ENCODE peak calls at places on chromosomes 11 and 22, in six cellular contexts. Q is activated CD4-positive, alpha-beta T cell treated with anti-CD3 and anti-CD28 coated beads for 36 hours; R is Caki2; Z is OCI-M1; L is stimulated activated CD4-positive, alpha-beta T cell treated with anti-CD3 and anti-CD28 coated beads, TNF-alpha, amount 100 ng/mL, for 1 hour; H is NCI-H510A treated with DMSO at 0.1 percent for 48 hours. B is an unnamed sample.

GRCh38 chr11:17595526-17596309 is 48.7 kb downstream of the OTOG start:
- DNase-seq in Q (no peak), R (no peak), Z (no peak), L (no peak), H (no peak), B (no peak)

GRCh38 chr11:44601471-44602370 is 36.3 kb downstream of the CD82 start:
- DNase-seq in Q (peak), R (no peak), Z (no peak), L (no peak), H (no peak), B (no peak)

GRCh38 chr11:19680824-19681368 is 31.7 kb upstream of the NAV2 start:
- DNase-seq in Q (no peak), R (peak), Z (no peak), L (no peak), H (no peak), B (no peak)

GRCh38 chr11:35511666-35512065 is 13.8 kb downstream of the PAMR1 start:
- DNase-seq in Q (no peak), R (no peak), Z (no peak), L (no peak), H (no peak), B (no peak)

GRCh38 chr22:19903031-19903430 is 38.5 kb upstream of the COMT start:
- DNase-seq in Q (no peak), R (no peak), Z (no peak), L (no peak), H (no peak), B (no peak)

GRCh38 chr11:68673291-68673930 is 10.9 kb upstream of the GAL start:
- DNase-seq in Q (no peak), R (no peak), Z (peak), L (no peak), H (no peak), B (no peak)

GRCh38 chr11:43521471-43521870 is 159.1 kb upstream of the HSD17B12 start:
- DNase-seq in Q (no peak), R (no peak), Z (no peak), L (no peak), H (no peak), B (no peak)

GRCh38 chr11:17257200-17257599 is 19.3 kb upstream of the NUCB2 start:
- DNase-seq in Q (no peak), R (no peak), Z (peak), L (no peak), H (no peak), B (no peak)

GRCh38 chr11:119366690-119367620 is 14.5 kb downstream of the USP2 start:
- DNase-seq in Q (no peak), R (no peak), Z (no peak), L (no peak), H (no peak), B (no peak)

GRCh38 chr22:27124336-27125023 is 467.1 kb downstream of the MIAT start:
- DNase-seq in Q (no peak), R (no peak), Z (peak), L (no peak), H (no peak), B (no peak)